ENCODE peak calls at places on chromosome 17, in five cellular contexts. One of them, this sample, is unnamed.

GRCh38 chr17:80956321-80957190 is 35.1 kb upstream of the CHMP6 start:
- DNase-seq in uterus: peak
- DNase-seq in IMR-90: no peak
- DNase-seq in heart right ventricle: no peak
- DNase-seq in RWPE1: no peak
- DNase-seq in this sample: no peak

GRCh38 chr17:18233803-18234518 is 8.5 kb downstream of the LLGL1 start:
- DNase-seq in RWPE1: no peak
- DNase-seq in heart right ventricle: no peak
- DNase-seq in IMR-90: no peak
- DNase-seq in uterus: no peak
- DNase-seq in this sample: no peak

GRCh38 chr17:32335647-32336046 is 6.3 kb downstream of the C17orf75 start:
- DNase-seq in uterus: no peak
- DNase-seq in IMR-90: peak
- DNase-seq in RWPE1: no peak
- DNase-seq in heart right ventricle: no peak
- DNase-seq in this sample: no peak

GRCh38 chr17:65332375-65332774 is 195.2 kb downstream of the RGS9 start:
- DNase-seq in heart right ventricle: no peak
- DNase-seq in RWPE1: peak
- DNase-seq in IMR-90: peak
- DNase-seq in uterus: no peak
- DNase-seq in this sample: no peak

GRCh38 chr17:40556884-40557414 is 8.3 kb downstream of the CCR7 start:
- DNase-seq in heart right ventricle: no peak
- DNase-seq in IMR-90: no peak
- DNase-seq in uterus: peak
- DNase-seq in RWPE1: no peak
- DNase-seq in this sample: no peak

GRCh38 chr17:604719-605118 is 109.9 kb downstream of the VPS53 start:
- DNase-seq in IMR-90: peak
- DNase-seq in heart right ventricle: no peak
- DNase-seq in uterus: no peak
- DNase-seq in RWPE1: no peak
- DNase-seq in this sample: no peak

GRCh38 chr17:32943647-32944191 is 15.8 kb downstream of the TMEM98 start:
- DNase-seq in RWPE1: no peak
- DNase-seq in heart right ventricle: no peak
- DNase-seq in uterus: peak
- DNase-seq in IMR-90: peak
- DNase-seq in this sample: no peak

GRCh38 chr17:50148226-50149098 is 2.0 kb downstream of the PPP1R9B start:
- DNase-seq in heart right ventricle: peak
- DNase-seq in IMR-90: peak
- DNase-seq in uterus: peak
- DNase-seq in RWPE1: peak
- DNase-seq in this sample: no peak

GRCh38 chr17:73907601-73907910 is 263.3 kb upstream of the SDK2 start:
- DNase-seq in RWPE1: no peak
- DNase-seq in uterus: no peak
- DNase-seq in heart right ventricle: no peak
- DNase-seq in IMR-90: no peak
- DNase-seq in this sample: no peak

GRCh38 chr17:30323895-30324319 is 9.9 kb downstream of the TMIGD1 start:
- DNase-seq in uterus: no peak
- DNase-seq in heart right ventricle: no peak
- DNase-seq in RWPE1: peak
- DNase-seq in IMR-90: no peak
- DNase-seq in this sample: no peak

GRCh38 chr17:69506489-69506888 is 92.0 kb downstream of the MAP2K6 start:
- DNase-seq in RWPE1: no peak
- DNase-seq in heart right ventricle: no peak
- DNase-seq in uterus: no peak
- DNase-seq in IMR-90: no peak
- DNase-seq in this sample: no peak

GRCh38 chr17:73402466-73402865 is 90.7 kb upstream of the CDC42EP4 start:
- DNase-seq in uterus: no peak
- DNase-seq in heart right ventricle: no peak
- DNase-seq in IMR-90: no peak
- DNase-seq in RWPE1: no peak
- DNase-seq in this sample: no peak

GRCh38 chr17:78179372-78179771 is 7.5 kb downstream of the TK1 start:
- DNase-seq in RWPE1: no peak
- DNase-seq in heart right ventricle: no peak
- DNase-seq in uterus: peak
- DNase-seq in IMR-90: peak
- DNase-seq in this sample: no peak

GRCh38 chr17:80482555-80483308 is 6.3 kb upstream of the NPTX1 start:
- DNase-seq in uterus: no peak
- DNase-seq in heart right ventricle: no peak
- DNase-seq in RWPE1: no peak
- DNase-seq in IMR-90: no peak
- DNase-seq in this sample: no peak

GRCh38 chr17:59165933-59166342 is 10.4 kb downstream of the PRR11 start:
- DNase-seq in RWPE1: peak
- DNase-seq in uterus: no peak
- DNase-seq in heart right ventricle: no peak
- DNase-seq in IMR-90: peak
- DNase-seq in this sample: peak

GRCh38 chr17:77353684-77354419 is 213.1 kb downstream of the SEC14L1 start:
- DNase-seq in heart right ventricle: no peak
- DNase-seq in RWPE1: no peak
- DNase-seq in uterus: peak
- DNase-seq in IMR-90: peak
- DNase-seq in this sample: no peak

GRCh38 chr17:75561927-75562603 is 25.5 kb upstream of the MYO15B start:
- DNase-seq in IMR-90: no peak
- DNase-seq in RWPE1: no peak
- DNase-seq in uterus: no peak
- DNase-seq in heart right ventricle: no peak
- DNase-seq in this sample: no peak

GRCh38 chr17:80929449-80929848 is 62.2 kb upstream of the CHMP6 start:
- DNase-seq in IMR-90: no peak
- DNase-seq in RWPE1: no peak
- DNase-seq in uterus: no peak
- DNase-seq in heart right ventricle: no peak
- DNase-seq in this sample: no peak

GRCh38 chr17:74380086-74380958 is 13.0 kb downstream of the GPR142 start:
- DNase-seq in heart right ventricle: no peak
- DNase-seq in uterus: no peak
- DNase-seq in RWPE1: peak
- DNase-seq in IMR-90: no peak
- DNase-seq in this sample: no peak

GRCh38 chr17:79624658-79625478 is 14.0 kb upstream of the RBFOX3 start:
- DNase-seq in heart right ventricle: no peak
- DNase-seq in RWPE1: no peak
- DNase-seq in IMR-90: no peak
- DNase-seq in uterus: peak
- DNase-seq in this sample: no peak

GRCh38 chr17:7183433-7184090 is 4.4 kb upstream of the ASGR1 start:
- DNase-seq in uterus: no peak
- DNase-seq in RWPE1: no peak
- DNase-seq in IMR-90: no peak
- DNase-seq in heart right ventricle: no peak
- DNase-seq in this sample: no peak

GRCh38 chr17:33338242-33338641 is 45.1 kb upstream of the ASIC2 start:
- DNase-seq in RWPE1: no peak
- DNase-seq in heart right ventricle: no peak
- DNase-seq in uterus: no peak
- DNase-seq in IMR-90: no peak
- DNase-seq in this sample: no peak

GRCh38 chr17:48024149-48025039 is 13.2 kb downstream of the COPZ2 start:
- DNase-seq in uterus: peak
- DNase-seq in heart right ventricle: peak
- DNase-seq in RWPE1: no peak
- DNase-seq in IMR-90: no peak
- DNase-seq in this sample: no peak

GRCh38 chr17:42249681-42250446 is 26.3 kb downstream of the STAT5B start:
- DNase-seq in uterus: no peak
- DNase-seq in RWPE1: no peak
- DNase-seq in IMR-90: no peak
- DNase-seq in heart right ventricle: no peak
- DNase-seq in this sample: no peak
- H3K27ac ChIP-seq in uterus: peak
- H3K27ac ChIP-seq in RWPE1: no peak
- H3K27ac ChIP-seq in IMR-90: no peak
- H3K27ac ChIP-seq in heart right ventricle: peak
- H3K27ac ChIP-seq in this sample: no peak

DNA sequence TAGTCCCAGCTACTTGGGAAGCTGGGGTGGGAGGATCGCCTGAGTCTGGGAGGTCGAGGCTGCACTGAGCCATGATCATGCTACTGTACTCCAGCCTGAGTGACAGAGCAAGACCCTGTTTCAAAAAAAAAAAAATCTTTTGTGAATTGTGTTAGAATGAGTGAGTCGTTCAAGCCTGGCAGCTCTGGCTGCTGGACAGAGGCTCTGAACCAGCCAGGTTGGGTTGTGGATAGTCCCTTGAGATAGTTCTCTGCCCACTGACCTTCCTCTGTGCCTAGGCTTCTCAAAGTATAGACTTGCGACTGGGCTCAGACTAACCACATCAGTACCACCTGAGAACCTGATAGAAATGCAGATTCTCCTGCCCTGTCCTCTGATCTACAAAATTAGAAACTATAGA is 2.2 kb upstream of the KSR1 start:
- DNase-seq in heart right ventricle: no peak
- DNase-seq in IMR-90: no peak
- DNase-seq in uterus: no peak
- DNase-seq in RWPE1: no peak
- DNase-seq in this sample: no peak
- H3K27ac ChIP-seq in heart right ventricle: no peak
- H3K27ac ChIP-seq in IMR-90: no peak
- H3K27ac ChIP-seq in uterus: no peak
- H3K27ac ChIP-seq in RWPE1: no peak
- H3K27ac ChIP-seq in this sample: no peak

GRCh38 chr17:3502466-3502865 is 26.7 kb downstream of the ASPA start:
- DNase-seq in heart right ventricle: no peak
- DNase-seq in uterus: no peak
- DNase-seq in RWPE1: no peak
- DNase-seq in IMR-90: no peak
- DNase-seq in this sample: no peak
- H3K27ac ChIP-seq in heart right ventricle: no peak
- H3K27ac ChIP-seq in uterus: no peak
- H3K27ac ChIP-seq in RWPE1: no peak
- H3K27ac ChIP-seq in IMR-90: no peak
- H3K27ac ChIP-seq in this sample: peak

GRCh38 chr17:37735165-37735564 is 9.7 kb downstream of the HNF1B start:
- DNase-seq in RWPE1: no peak
- DNase-seq in uterus: no peak
- DNase-seq in IMR-90: no peak
- DNase-seq in heart right ventricle: no peak
- DNase-seq in this sample: no peak
- H3K27ac ChIP-seq in RWPE1: no peak
- H3K27ac ChIP-seq in uterus: no peak
- H3K27ac ChIP-seq in IMR-90: no peak
- H3K27ac ChIP-seq in heart right ventricle: no peak
- H3K27ac ChIP-seq in this sample: no peak

GRCh38 chr17:36534117-36534880 is at the start of gene MYO19:
- DNase-seq in uterus: peak
- DNase-seq in IMR-90: peak
- DNase-seq in heart right ventricle: peak
- DNase-seq in RWPE1: peak
- DNase-seq in this sample: no peak

GRCh38 chr17:36532435-36532975 is 2.2 kb downstream of the MYO19 start:
- DNase-seq in RWPE1: no peak
- DNase-seq in uterus: no peak
- DNase-seq in heart right ventricle: no peak
- DNase-seq in IMR-90: no peak
- DNase-seq in this sample: no peak

GRCh38 chr17:36534881-36535668 is at the start of gene PIGW:
- DNase-seq in RWPE1: peak
- DNase-seq in uterus: peak
- DNase-seq in heart right ventricle: peak
- DNase-seq in IMR-90: peak
- DNase-seq in this sample: peak

DNA sequence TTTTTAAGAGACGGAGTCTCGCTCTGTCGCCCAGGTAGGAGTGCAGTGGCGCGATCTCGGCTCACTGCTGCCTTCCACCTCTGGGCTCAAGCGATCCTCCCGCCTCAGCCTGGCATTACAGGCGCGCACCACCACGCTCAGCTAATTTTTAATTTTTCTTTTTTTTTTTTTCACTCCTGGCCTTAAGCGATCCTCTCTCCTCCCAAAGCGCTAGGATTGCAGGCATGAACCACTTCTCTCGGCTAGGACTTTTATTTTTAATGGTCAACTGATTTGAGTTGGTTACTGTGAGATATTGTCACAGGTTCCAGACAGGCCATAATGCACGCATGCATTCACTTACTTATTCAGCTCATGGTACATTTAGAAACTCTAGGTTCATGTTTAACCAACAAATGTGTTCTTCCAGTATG is 888 bp downstream of the PIGW start:
- DNase-seq in heart right ventricle: no peak
- DNase-seq in RWPE1: no peak
- DNase-seq in IMR-90: no peak
- DNase-seq in uterus: no peak
- DNase-seq in this sample: no peak
- H3K27ac ChIP-seq in heart right ventricle: peak
- H3K27ac ChIP-seq in RWPE1: peak
- H3K27ac ChIP-seq in IMR-90: peak
- H3K27ac ChIP-seq in uterus: peak
- H3K27ac ChIP-seq in this sample: no peak

DNA sequence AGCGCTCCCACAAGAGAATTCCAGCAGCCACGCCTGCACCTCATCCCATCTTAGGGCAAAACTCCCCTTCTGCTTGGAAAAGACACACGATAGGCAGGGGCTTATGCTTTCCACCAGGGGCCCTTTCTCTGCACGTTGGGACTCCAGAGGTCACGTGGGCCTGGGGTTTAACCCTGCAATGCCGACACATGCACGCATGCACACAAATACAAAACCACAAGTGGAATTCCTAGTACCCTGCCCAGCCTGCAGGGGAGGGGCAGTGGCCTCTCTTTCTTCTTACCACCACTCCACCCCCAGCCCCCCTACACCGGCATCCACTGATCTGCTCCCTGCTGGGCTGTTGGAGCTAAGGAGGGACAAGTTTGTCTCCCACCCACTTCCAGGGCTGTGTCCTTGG is 16.8 kb upstream of the CCDC182 start:
- DNase-seq in uterus: no peak
- DNase-seq in IMR-90: no peak
- DNase-seq in heart right ventricle: no peak
- DNase-seq in RWPE1: no peak
- DNase-seq in this sample: no peak
- H3K27ac ChIP-seq in uterus: no peak
- H3K27ac ChIP-seq in IMR-90: no peak
- H3K27ac ChIP-seq in heart right ventricle: no peak
- H3K27ac ChIP-seq in RWPE1: no peak
- H3K27ac ChIP-seq in this sample: no peak

This sample was measured in caudate nucleus.